ENCODE peak calls at places on chromosomes 2 and 18, in four cellular contexts. D is PC-3, I is astrocyte, L is left ventricle myocardium inferior. R is an unnamed sample.

GRCh38 chr2:72142743-72143440 is 4.8 kb downstream of the CYP26B1 start:
- DNase-seq in D (no peak), I (no peak), L (peak; percentile 81), R (no peak)

GRCh38 chr2:134360750-134361487 is 107.0 kb downstream of the MGAT5 start:
- DNase-seq in D (no peak), I (no peak), L (peak; percentile 42), R (no peak)

GRCh38 chr2:101566632-101567228 is 91.8 kb upstream of the RFX8 start:
- DNase-seq in D (peak; percentile 82), I (no peak), L (no peak), R (no peak)

GRCh38 chr18:76357585-76358265 is 137.3 kb downstream of the ZNF516 start:
- DNase-seq in D (no peak), I (no peak), L (no peak), R (no peak)

GRCh38 chr2:37858197-37858711 is 66.8 kb upstream of the RMDN2 start:
- DNase-seq in D (no peak), I (peak; percentile 80), L (no peak), R (no peak)

GRCh38 chr2:121170577-121170976 is 114.4 kb downstream of the TFCP2L1 start:
- DNase-seq in D (no peak), I (no peak), L (no peak), R (no peak)

GRCh38 chr2:205850172-205850571 is 167.9 kb downstream of the NRP2 start:
- DNase-seq in D (no peak), I (no peak), L (no peak), R (no peak)

GRCh38 chr2:8004250-8004681 is 677.6 kb upstream of the ID2 start:
- DNase-seq in D (peak; percentile 48), I (peak; percentile 69), L (no peak), R (no peak)

GRCh38 chr2:240602266-240603050 is 15.9 kb downstream of the CAPN10 start:
- DNase-seq in D (no peak), I (no peak), L (no peak), R (no peak)

GRCh38 chr2:42976400-42976799 is 184.0 kb upstream of the HAAO start:
- DNase-seq in D (no peak), I (no peak), L (no peak), R (no peak)

GRCh38 chr2:44943031-44943692 is 1.7 kb downstream of the SIX3 start:
- DNase-seq in D (no peak), I (no peak), L (no peak), R (no peak)

GRCh38 chr2:120036145-120036544 is 23.3 kb downstream of the EPB41L5 start:
- DNase-seq in D (no peak), I (no peak), L (no peak), R (no peak)

GRCh38 chr2:219423656-219424378 is 5.6 kb downstream of the DES start:
- DNase-seq in D (no peak), I (no peak), L (no peak), R (no peak)

GRCh38 chr2:19292007-19292406 is 66.4 kb downstream of the OSR1 start:
- DNase-seq in D (no peak), I (no peak), L (no peak), R (no peak)

GRCh38 chr2:56185582-56186046 is 1.8 kb downstream of the CCDC85A start:
- DNase-seq in D (peak; percentile 56), I (peak; percentile 42), L (peak; percentile 43), R (no peak)

GRCh38 chr2:36663851-36664715 is 32.4 kb upstream of the VIT start:
- DNase-seq in D (peak; percentile 76), I (peak; percentile 41), L (no peak), R (no peak)

GRCh38 chr2:192675640-192676039 is 480.9 kb upstream of the TMEFF2 start:
- DNase-seq in D (peak; percentile 57), I (no peak), L (no peak), R (no peak)

GRCh38 chr2:10346929-10347558 is 44.3 kb downstream of the HPCAL1 start:
- DNase-seq in D (no peak), I (no peak), L (no peak), R (no peak)

GRCh38 chr2:144625216-144626010 is 105.5 kb upstream of the ZEB2 start:
- DNase-seq in D (peak; percentile 16), I (no peak), L (no peak), R (no peak)

GRCh38 chr2:231259104-231259503 is 60.7 kb downstream of the ARMC9 start:
- DNase-seq in D (no peak), I (no peak), L (no peak), R (no peak)

GRCh38 chr2:120053891-120054290 is 41.0 kb downstream of the EPB41L5 start:
- DNase-seq in D (peak; percentile 35), I (peak; percentile 54), L (no peak), R (no peak)

GRCh38 chr2:32647180-32647651 is 19.4 kb downstream of the TTC27 start:
- DNase-seq in D (no peak), I (peak; percentile 95), L (no peak), R (no peak)

GRCh38 chr2:236254674-236255073 is 9.5 kb downstream of the ASB18 start:
- DNase-seq in D (no peak), I (no peak), L (no peak), R (no peak)

GRCh38 chr2:26327291-26328272 is 18.4 kb upstream of the SELENOI start:
- DNase-seq in D (no peak), I (peak; percentile 24), L (no peak), R (no peak)

GRCh38 chr18:31309115-31309514 is 8.8 kb upstream of the DSG1 start:
- DNase-seq in D (no peak), I (no peak), L (no peak), R (no peak)

GRCh38 chr2:160389875-160390274 is 103.7 kb downstream of the RBMS1 start:
- DNase-seq in D (no peak), I (peak; percentile 56), L (no peak), R (no peak)

GRCh38 chr2:49978341-49978740 is 824.0 kb upstream of the FSHR start:
- DNase-seq in D (no peak), I (no peak), L (no peak), R (no peak)

GRCh38 chr18:36355511-36355910 is 58.0 kb downstream of the FHOD3 start:
- DNase-seq in D (no peak), I (peak; percentile 20), L (no peak), R (no peak)

GRCh38 chr2:79993144-79993543 is 311.4 kb downstream of the LRRTM1 start:
- DNase-seq in D (no peak), I (peak; percentile 18), L (no peak), R (no peak)

GRCh38 chr2:149817206-149817605 is 229.6 kb upstream of the MMADHC start:
- DNase-seq in D (no peak), I (peak; percentile 82), L (no peak), R (no peak)
- H3K27ac ChIP-seq in D (no peak overlapping the region), I (no peak overlapping the region), L (no peak overlapping the region), R (no peak overlapping the region)

GRCh38 chr2:217108086-217108485 is 248.2 kb upstream of the TNP1 start:
- DNase-seq in D (no peak), I (no peak), L (no peak), R (no peak)

GRCh38 chr2:217107480-217107879 is 247.6 kb upstream of the TNP1 start:
- DNase-seq in D (peak; percentile 25), I (no peak), L (no peak), R (no peak)

GRCh38 chr2:217105733-217106649 is 246.1 kb upstream of the TNP1 start:
- DNase-seq in D (peak; percentile 95), I (peak; percentile 99), L (no peak), R (no peak)

GRCh38 chr2:217108575-217109027 is 248.7 kb upstream of the TNP1 start:
- DNase-seq in D (no peak), I (no peak), L (no peak), R (no peak)

GRCh38 chr2:217106650-217107014 is 246.8 kb upstream of the TNP1 start:
- DNase-seq in D (peak; percentile 55), I (peak; percentile 49), L (no peak), R (no peak)
- TF ChIP-seq CTCF in D (peak; percentile 79), I (peak; percentile 77), L (peak; percentile 26), R (no peak)

GRCh38 chr2:200040251-200040650 is 84.9 kb downstream of the MAIP1 start:
- DNase-seq in D (no peak), I (peak; percentile 24), L (no peak), R (no peak)

GRCh38 chr2:200044453-200044852 is 89.1 kb downstream of the MAIP1 start:
- DNase-seq in D (no peak), I (no peak), L (no peak), R (no peak)

GRCh38 chr2:200042944-200043343 is 87.6 kb downstream of the MAIP1 start:
- DNase-seq in D (peak; percentile 17), I (peak; percentile 77), L (no peak), R (no peak)

GRCh38 chr2:200040831-200041230 is 85.4 kb downstream of the MAIP1 start:
- DNase-seq in D (no peak), I (peak; percentile 17), L (no peak), R (no peak)

DNA sequence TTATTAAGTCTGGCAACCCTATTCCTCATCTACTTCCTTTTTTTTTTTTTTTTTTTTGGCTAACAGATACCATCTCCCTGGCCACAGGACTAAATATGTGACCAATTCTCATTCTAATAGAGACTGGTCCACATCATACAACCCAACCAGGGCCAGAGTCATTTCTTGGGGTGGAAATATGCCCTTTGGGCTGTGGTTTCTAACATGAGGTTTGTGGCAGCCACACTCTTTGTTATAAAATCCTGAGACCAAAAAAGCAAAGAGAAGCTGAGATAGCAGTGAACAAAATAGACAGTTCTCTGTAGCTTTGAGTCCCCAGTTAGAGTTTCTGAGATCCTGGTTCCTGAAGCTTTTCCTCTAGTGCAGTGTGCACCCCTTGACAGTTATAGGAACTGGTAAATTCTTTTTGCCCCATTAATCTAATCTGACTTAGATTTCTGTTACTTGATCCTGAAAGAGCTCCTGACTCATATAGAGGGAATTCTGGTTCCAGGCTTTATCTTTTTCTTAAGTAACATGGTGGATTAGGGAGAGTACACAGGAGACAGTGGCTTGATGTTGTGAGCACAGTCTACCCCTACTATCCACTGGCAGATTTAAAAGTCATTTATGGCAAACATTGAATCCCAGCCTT is 86.8 kb downstream of the MAIP1 start:
- DNase-seq in D (peak; percentile 58), I (peak; percentile 90), L (no peak), R (no peak)
- H3K4me1 ChIP-seq in D (peaks cover 15% of the 10 kb centered on the region), I (peaks cover 5% of the 10 kb centered on the region), L (no peaks in the 10 kb centered on the region), R (no peaks in the 10 kb centered on the region)

DNA sequence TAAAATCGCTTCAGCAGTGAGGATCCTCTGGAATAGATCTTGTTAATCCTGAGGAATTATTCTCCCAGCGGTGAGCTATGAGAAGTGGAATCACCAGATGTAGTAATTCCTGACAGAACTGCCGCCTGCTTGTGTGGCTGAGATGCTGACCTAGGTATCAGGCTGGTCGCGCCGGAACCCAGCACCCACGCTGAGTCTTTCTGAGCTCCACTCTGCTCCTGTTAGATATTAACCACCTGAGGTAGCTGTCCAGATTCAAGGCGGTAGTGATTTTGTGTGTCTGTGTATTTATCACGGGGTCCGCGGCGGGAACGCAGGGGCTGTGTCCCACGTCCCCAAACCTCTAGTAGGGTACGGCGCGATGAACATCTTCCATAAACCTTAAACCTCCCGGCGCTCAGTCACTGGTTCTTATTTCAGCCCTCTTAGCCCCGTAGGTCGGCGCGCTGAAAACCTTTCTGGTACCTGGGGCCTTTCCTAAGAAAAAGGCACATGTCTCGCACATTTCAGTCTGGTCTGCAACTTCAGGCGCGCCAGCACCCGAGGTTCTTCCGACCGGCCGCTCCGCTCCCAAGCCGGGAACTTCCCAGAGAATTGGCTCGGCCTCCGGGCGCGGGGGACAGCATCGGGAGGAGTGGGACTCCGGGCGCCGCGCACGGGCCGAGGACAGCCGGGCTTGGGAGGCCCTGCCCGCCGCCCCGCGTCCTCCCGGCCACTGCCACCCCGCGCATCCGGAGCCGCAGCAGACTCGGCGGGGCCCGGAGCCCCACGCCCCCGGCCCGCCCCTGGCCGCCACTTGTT is 542 bp upstream of the CNNM3 start:
- DNase-seq in D (peak; percentile 34), I (peak; percentile 43), L (no peak), R (no peak)
- H3K27ac ChIP-seq in D (no peak overlapping the region), I (no peak overlapping the region), L (peak overlapping the region; percentile 100), R (peak overlapping the region; percentile 89)